ENCODE peak calls at places on chromosomes 1 and 21, in five cellular contexts. F, L, X, C and K are unnamed samples.

GRCh38 chr1:236534164-236534651 is 10.4 kb downstream of the LGALS8 start:
- DNase-seq in F (no peak), L (no peak), X (no peak), C (no peak), K (no peak)

GRCh38 chr1:172019971-172020370 is 178.7 kb downstream of the DNM3 start:
- DNase-seq in F (no peak), L (no peak), X (no peak), C (no peak), K (no peak)

GRCh38 chr1:161983725-161984124 is 39.9 kb downstream of the OLFML2B start:
- DNase-seq in F (no peak), L (no peak), X (no peak), C (no peak), K (peak; percentile 81)

GRCh38 chr1:33228935-33229487 is 27.3 kb upstream of the ZNF362 start:
- DNase-seq in F (peak; percentile 16), L (no peak), X (no peak), C (peak; percentile 33), K (no peak)

GRCh38 chr1:155472491-155472890 is 90.1 kb downstream of the ASH1L start:
- DNase-seq in F (no peak), L (no peak), X (no peak), C (no peak), K (no peak)

GRCh38 chr21:32687946-32688345 is 39.9 kb downstream of the SYNJ1 start:
- DNase-seq in F (no peak), L (no peak), X (no peak), C (no peak), K (no peak)

GRCh38 chr1:58251415-58252073 is 295.0 kb downstream of the OMA1 start:
- DNase-seq in F (no peak), L (no peak), X (no peak), C (no peak), K (no peak)

GRCh38 chr1:181488884-181489283 is 5.6 kb downstream of the CACNA1E start:
- DNase-seq in F (no peak), L (no peak), X (no peak), C (peak; percentile 34), K (no peak)

GRCh38 chr1:150551784-150552691 is 2.8 kb downstream of the ADAMTSL4 start:
- DNase-seq in F (peak; percentile 70), L (peak; percentile 96), X (peak; percentile 65), C (peak; percentile 95), K (peak; percentile 97)

GRCh38 chr1:36905941-36906340 is 128.4 kb downstream of the GRIK3 start:
- DNase-seq in F (no peak), L (no peak), X (no peak), C (no peak), K (no peak)

GRCh38 chr1:219323426-219323825 is 149.7 kb downstream of the LYPLAL1 start:
- DNase-seq in F (no peak), L (no peak), X (no peak), C (no peak), K (no peak)

GRCh38 chr1:2544093-2544874 is 11.9 kb upstream of the TNFRSF14 start:
- DNase-seq in F (no peak), L (no peak), X (no peak), C (no peak), K (no peak)

GRCh38 chr1:234926574-234927311 is 201.9 kb downstream of the TOMM20 start:
- DNase-seq in F (no peak), L (peak; percentile 77), X (no peak), C (no peak), K (no peak)

GRCh38 chr1:72567511-72567910 is 285.2 kb upstream of the NEGR1 start:
- DNase-seq in F (no peak), L (no peak), X (no peak), C (no peak), K (no peak)

GRCh38 chr21:28333455-28334108 is 659.1 kb downstream of the LTN1 start:
- DNase-seq in F (no peak), L (no peak), X (no peak), C (no peak), K (no peak)

GRCh38 chr1:162336621-162337020 is 40.0 kb downstream of the SPATA46 start:
- DNase-seq in F (no peak), L (no peak), X (no peak), C (no peak), K (no peak)

GRCh38 chr1:40391688-40392145 is 18.2 kb downstream of the SMAP2 start:
- DNase-seq in F (no peak), L (no peak), X (peak; percentile 50), C (no peak), K (no peak)

GRCh38 chr21:42440187-42440792 is 36.6 kb downstream of the UBASH3A start:
- DNase-seq in F (no peak), L (no peak), X (no peak), C (no peak), K (no peak)

GRCh38 chr1:176880954-176881595 is 283.4 kb downstream of the ASTN1 start:
- DNase-seq in F (peak; percentile 26), L (no peak), X (peak; percentile 76), C (peak; percentile 67), K (peak; percentile 93)

GRCh38 chr1:18703041-18703621 is 72.5 kb downstream of the PAX7 start:
- DNase-seq in F (no peak), L (no peak), X (no peak), C (no peak), K (no peak)
- TF ChIP-seq CTCF in F (no peak), L (no peak), X (no peak), C (no peak), K (no peak)

GRCh38 chr1:46034601-46035516 is 97.6 kb downstream of the PIK3R3 start:
- DNase-seq in F (no peak), L (no peak), X (no peak), C (no peak), K (no peak)

GRCh38 chr1:46041551-46041950 is 90.9 kb downstream of the PIK3R3 start:
- DNase-seq in F (no peak), L (no peak), X (no peak), C (no peak), K (no peak)

GRCh38 chr1:46039571-46040052 is 92.8 kb downstream of the PIK3R3 start:
- DNase-seq in F (no peak), L (no peak), X (no peak), C (no peak), K (no peak)

GRCh38 chr1:46036894-46037596 is 95.4 kb downstream of the PIK3R3 start:
- DNase-seq in F (peak; percentile 62), L (peak; percentile 92), X (peak; percentile 93), C (peak; percentile 83), K (peak; percentile 97)

DNA sequence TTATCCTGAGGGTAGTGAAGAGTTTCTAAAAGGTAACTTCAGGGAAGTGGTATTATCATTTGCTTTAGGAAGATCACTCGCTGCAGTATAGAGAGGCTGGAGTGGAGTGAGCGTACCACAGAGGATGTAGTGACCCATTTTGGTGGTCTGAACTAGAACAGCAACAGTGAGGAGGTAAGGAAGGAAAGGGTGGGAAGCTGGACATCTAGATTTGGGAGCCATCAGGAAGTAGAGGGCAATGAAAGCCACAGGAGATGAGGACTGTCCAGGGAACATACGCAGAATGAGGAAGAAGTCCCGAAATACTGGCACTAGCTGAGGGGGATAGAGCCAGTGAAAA is 94.9 kb downstream of the PIK3R3 start:
- DNase-seq in F (no peak), L (no peak), X (no peak), C (no peak), K (no peak)
- TF ChIP-seq POLR2A in F (no peak), L (no peak), X (no peak), C (no peak), K (no peak)

GRCh38 chr1:204075890-204076837 is 3.2 kb downstream of the SOX13 start:
- DNase-seq in F (no peak), L (no peak), X (no peak), C (no peak), K (no peak)
- H3K4me3 ChIP-seq in F (peak overlapping the region; percentile 85), L (peak overlapping the region; percentile 84), X (peak overlapping the region; percentile 74), C (peak overlapping the region; percentile 75), K (no peak overlapping the region)

DNA sequence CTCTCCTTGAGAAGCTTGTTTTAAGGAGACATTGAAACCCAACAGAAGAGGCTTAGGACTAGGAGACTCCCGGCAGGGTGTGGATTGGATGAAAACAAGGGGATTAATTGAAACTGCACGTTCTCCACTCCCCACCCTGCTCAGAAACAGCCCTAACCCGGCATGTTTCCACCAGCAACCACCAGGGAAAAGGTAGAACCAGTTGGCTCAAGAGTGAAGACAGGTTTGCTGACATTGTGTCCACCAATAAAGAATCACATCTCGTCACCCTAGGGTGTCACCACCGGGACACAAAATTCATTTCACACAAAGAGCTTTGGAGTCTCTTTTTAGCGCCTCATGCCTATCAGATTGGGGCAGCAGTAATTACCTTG is 20.4 kb upstream of the ATF3 start:
- DNase-seq in F (no peak), L (no peak), X (no peak), C (no peak), K (no peak)
- TF ChIP-seq CTCF in F (no peak), L (no peak), X (no peak), C (no peak), K (no peak)

GRCh38 chr1:225653463-225654276 is 747 bp upstream of the ENAH start:
- DNase-seq in F (peak; percentile 66), L (peak; percentile 91), X (peak; percentile 64), C (peak; percentile 79), K (peak; percentile 95)
- TF ChIP-seq POLR2A in F (peak; percentile 63), L (peak; percentile 66), X (peak; percentile 47), C (peak; percentile 44), K (no peak)